ENCODE peak calls at places on chromosomes 16 and 17, in four cellular contexts. C, G, Q and K are unnamed samples.

GRCh38 chr16:48330847-48331204 is 54.4 kb downstream of the SIAH1 start:
- DNase-seq in C (no peak), G (peak), Q (peak), K (no peak)

GRCh38 chr17:32258383-32259121 is 7.1 kb upstream of the RHBDL3 start:
- DNase-seq in C (no peak), G (no peak), Q (no peak), K (peak)

GRCh38 chr17:41492771-41493170 is 3.1 kb upstream of the KRT36 start:
- DNase-seq in C (peak), G (no peak), Q (no peak), K (no peak)

GRCh38 chr16:18803569-18804462 is 2.5 kb upstream of the ARL6IP1 start:
- DNase-seq in C (no peak), G (no peak), Q (no peak), K (no peak)

GRCh38 chr17:45073414-45074070 is 12.4 kb downstream of the NMT1 start:
- DNase-seq in C (no peak), G (no peak), Q (no peak), K (no peak)

GRCh38 chr16:28210979-28211505 is 723 bp downstream of the XPO6 start:
- DNase-seq in C (peak), G (peak), Q (peak), K (peak)

GRCh38 chr16:57023541-57024249 is 34.3 kb downstream of the NLRC5 start:
- DNase-seq in C (no peak), G (no peak), Q (no peak), K (no peak)

GRCh38 chr16:58732545-58733247 is 1.4 kb downstream of the GOT2 start:
- DNase-seq in C (no peak), G (no peak), Q (no peak), K (no peak)

GRCh38 chr17:41624208-41625101 is at the start of gene KRT17:
- DNase-seq in C (no peak), G (no peak), Q (no peak), K (no peak)

GRCh38 chr16:49647673-49648072 is 208.2 kb downstream of the ZNF423 start:
- DNase-seq in C (no peak), G (no peak), Q (no peak), K (no peak)

GRCh38 chr17:7354262-7354781 is 634 bp upstream of the TMEM95 start:
- DNase-seq in C (no peak), G (no peak), Q (no peak), K (peak)

GRCh38 chr17:42359133-42359532 is 29.1 kb downstream of the STAT3 start:
- DNase-seq in C (no peak), G (no peak), Q (no peak), K (no peak)

GRCh38 chr16:89350701-89351380 is 133.3 kb downstream of the ZNF778 start:
- DNase-seq in C (no peak), G (no peak), Q (peak), K (no peak)

GRCh38 chr17:28046034-28046825 is 3.8 kb downstream of the NLK start:
- DNase-seq in C (no peak), G (no peak), Q (no peak), K (no peak)

GRCh38 chr16:74842413-74842812 is 67.8 kb upstream of the FA2H start:
- DNase-seq in C (no peak), G (peak), Q (no peak), K (no peak)

GRCh38 chr16:69711115-69711740 is 15.1 kb downstream of the NQO1 start:
- DNase-seq in C (no peak), G (no peak), Q (peak), K (no peak)

GRCh38 chr16:53695070-53695469 is 8.6 kb downstream of the RPGRIP1L start:
- DNase-seq in C (no peak), G (no peak), Q (no peak), K (no peak)

GRCh38 chr17:50361561-50362480 is 11.2 kb downstream of the MRPL27 start:
- DNase-seq in C (peak), G (peak), Q (peak), K (peak)

GRCh38 chr16:54028013-54028412 is 258.6 kb downstream of the IRX3 start:
- DNase-seq in C (no peak), G (no peak), Q (no peak), K (no peak)

GRCh38 chr16:79269211-79269863 is 331.2 kb downstream of the MAF start:
- DNase-seq in C (no peak), G (no peak), Q (no peak), K (no peak)

GRCh38 chr17:57403241-57403640 is 146.9 kb downstream of the MSI2 start:
- DNase-seq in C (no peak), G (no peak), Q (peak), K (no peak)